ENCODE peak calls at places on chromosomes 7 and 10, in five cellular contexts. P, E, Q, G and S are unnamed samples.

GRCh38 chr10:50552308-50552707 is 71.4 kb downstream of the SGMS1 start:
- DNase-seq in G (no peak), P (no peak), Q (no peak), E (peak; percentile 44), S (peak; percentile 77)

GRCh38 chr10:77287647-77288120 is 349.9 kb downstream of the KCNMA1 start:
- DNase-seq in P (no peak), E (no peak), Q (no peak), G (no peak), S (peak; percentile 21)

GRCh38 chr7:920351-921070 is 34.0 kb downstream of the ADAP1 start:
- DNase-seq in Q (no peak), G (peak; percentile 44), E (peak; percentile 36), P (no peak), S (no peak)

GRCh38 chr10:63142136-63142535 is 9.0 kb downstream of the NRBF2 start:
- DNase-seq in P (no peak), E (no peak), G (no peak), Q (no peak), S (no peak)

GRCh38 chr7:26471676-26472075 is 180.0 kb downstream of the SNX10 start:
- DNase-seq in P (no peak), Q (no peak), G (no peak), E (no peak), S (no peak)

GRCh38 chr10:26911811-26912461 is 51.2 kb upstream of the ABI1 start:
- DNase-seq in G (no peak), Q (no peak), E (no peak), P (no peak), S (no peak)

GRCh38 chr10:76318171-76318570 is 886.7 kb downstream of the LRMDA start:
- DNase-seq in P (no peak), G (no peak), E (no peak), Q (no peak), S (no peak)

GRCh38 chr7:139543801-139544603 is 20.5 kb downstream of the CLEC2L start:
- DNase-seq in Q (no peak), P (peak; percentile 65), G (no peak), E (no peak), S (no peak)

GRCh38 chr10:79116363-79116762 is 47.6 kb downstream of the ZMIZ1 start:
- DNase-seq in Q (no peak), E (no peak), P (no peak), G (no peak), S (no peak)

GRCh38 chr7:138978541-138979184 is 2.5 kb downstream of the KIAA1549 start:
- DNase-seq in Q (no peak), G (no peak), P (no peak), E (peak; percentile 84), S (no peak)

GRCh38 chr7:2004841-2005351 is 227.8 kb downstream of the MAD1L1 start:
- DNase-seq in G (peak; percentile 43), Q (no peak), P (peak; percentile 22), E (no peak), S (no peak)

GRCh38 chr10:85918371-85918770 is 448.2 kb downstream of the GRID1 start:
- DNase-seq in Q (no peak), E (no peak), G (no peak), P (no peak), S (no peak)

GRCh38 chr7:335358-336148 is 45.6 kb downstream of the FOXL3 start:
- DNase-seq in P (no peak), E (no peak), Q (no peak), G (no peak), S (no peak)

GRCh38 chr7:56028942-56029630 is 22.2 kb downstream of the PSPH start:
- DNase-seq in Q (no peak), E (peak; percentile 20), G (no peak), P (no peak), S (peak; percentile 64)

GRCh38 chr10:131961777-131962450 is 19.8 kb downstream of the BNIP3 start:
- DNase-seq in P (no peak), G (no peak), E (no peak), Q (no peak), S (no peak)

GRCh38 chr10:100370561-100370975 is 23.5 kb downstream of the SCD start:
- DNase-seq in G (no peak), P (no peak), E (peak; percentile 89), Q (no peak), S (peak; percentile 78)

GRCh38 chr7:127792528-127793342 is 140.7 kb downstream of the SND1 start:
- DNase-seq in Q (peak; percentile 33), G (peak; percentile 89), E (peak; percentile 43), P (peak; percentile 84), S (no peak)

GRCh38 chr7:15515201-15515777 is 46.5 kb downstream of the AGMO start:
- DNase-seq in E (no peak), Q (no peak), G (no peak), P (no peak), S (peak; percentile 30)

GRCh38 chr7:41710838-41711237 is 7.9 kb upstream of the INHBA start:
- DNase-seq in G (no peak), Q (no peak), P (no peak), E (no peak), S (no peak)

GRCh38 chr7:50379082-50379481 is 71.1 kb downstream of the FIGNL1 start:
- DNase-seq in P (peak; percentile 90), E (peak; percentile 71), G (peak; percentile 62), Q (no peak), S (no peak)

GRCh38 chr10:26739087-26739631 is 41.7 kb downstream of the PDSS1 start:
- DNase-seq in G (no peak), Q (no peak), E (no peak), P (no peak), S (no peak)

GRCh38 chr10:121468726-121469125 is 129.5 kb downstream of the FGFR2 start:
- DNase-seq in G (no peak), Q (no peak), E (no peak), P (no peak), S (no peak)

GRCh38 chr7:47573758-47574472 is 8.0 kb downstream of the TNS3 start:
- DNase-seq in G (no peak), E (peak; percentile 80), P (no peak), Q (no peak), S (peak; percentile 95)

GRCh38 chr10:28984431-28984830 is 304.4 kb upstream of the LYZL1 start:
- DNase-seq in P (no peak), E (peak; percentile 35), G (no peak), Q (no peak), S (peak; percentile 84)

GRCh38 chr10:29437871-29438270 is 149.0 kb downstream of the LYZL1 start:
- DNase-seq in E (no peak), Q (no peak), G (no peak), P (no peak), S (no peak)

GRCh38 chr10:43138757-43139241 is 554 bp downstream of the CSGALNACT2 start:
- DNase-seq in P (no peak), G (no peak), E (peak; percentile 65), Q (no peak), S (peak; percentile 64)

GRCh38 chr7:80918909-80919721 is at the start of gene SEMA3C:
- DNase-seq in Q (peak; percentile 90), P (peak; percentile 91), E (peak; percentile 97), G (peak; percentile 87), S (peak; percentile 93)

GRCh38 chr7:100568176-100568935 is 5.3 kb downstream of the SAP25 start:
- DNase-seq in E (no peak), G (no peak), Q (no peak), P (peak; percentile 25), S (no peak)

GRCh38 chr7:46206474-46207060 is 285.5 kb upstream of the IGFBP3 start:
- DNase-seq in Q (no peak), G (no peak), E (no peak), P (no peak), S (no peak)

GRCh38 chr7:46202379-46202778 is 281.3 kb upstream of the IGFBP3 start:
- DNase-seq in P (no peak), E (no peak), Q (no peak), G (no peak), S (no peak)

GRCh38 chr7:46207931-46208634 is 287.0 kb upstream of the IGFBP3 start:
- DNase-seq in E (no peak), G (peak; percentile 1), Q (no peak), P (no peak), S (no peak)

GRCh38 chr7:46208635-46209525 is 287.8 kb upstream of the IGFBP3 start:
- DNase-seq in G (peak; percentile 37), E (no peak), P (no peak), Q (no peak), S (no peak)

DNA sequence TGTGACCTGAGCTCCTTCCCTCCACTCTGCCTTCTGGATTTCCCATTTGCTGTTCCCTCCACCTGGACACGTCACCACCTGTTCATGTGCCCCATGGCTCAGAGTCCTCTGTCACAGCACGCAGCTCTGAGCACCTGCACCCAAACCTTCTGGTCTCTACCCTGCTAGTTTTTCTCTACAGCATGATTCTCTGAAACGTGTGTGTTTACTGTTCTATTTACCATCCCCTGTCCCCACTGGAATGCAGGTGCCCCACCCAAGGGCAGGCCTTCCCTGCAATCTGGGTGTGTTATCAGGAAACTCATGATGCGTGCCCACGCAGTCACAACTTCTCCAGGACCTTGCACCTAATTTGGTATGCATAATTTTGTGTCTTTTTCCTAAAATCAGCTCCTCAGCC is 284.4 kb upstream of the IGFBP3 start:
- DNase-seq in E (no peak), P (no peak), Q (no peak), G (no peak), S (no peak)
- H2AK5ac ChIP-seq in E (no peak overlapping the region), P (no peak overlapping the region), Q (no peak overlapping the region), G (no peak overlapping the region), S (no peak overlapping the region)

GRCh38 chr10:98456688-98457482 is 10.2 kb upstream of the HPS1 start:
- DNase-seq in Q (no peak), P (no peak), E (no peak), G (no peak), S (no peak)
- H2BK12ac ChIP-seq in Q (no peak overlapping the region), P (no peak overlapping the region), E (no peak overlapping the region), G (no peak overlapping the region), S (no peak overlapping the region)

GRCh38 chr10:113053091-113053490 is 103.0 kb downstream of the TCF7L2 start:
- DNase-seq in G (no peak), P (peak; percentile 56), Q (no peak), E (no peak), S (no peak)

GRCh38 chr10:113053881-113054280 is 103.8 kb downstream of the TCF7L2 start:
- DNase-seq in P (peak; percentile 90), G (no peak), Q (no peak), E (no peak), S (peak; percentile 41)

GRCh38 chr10:113056030-113056429 is 106.0 kb downstream of the TCF7L2 start:
- DNase-seq in G (no peak), P (no peak), E (no peak), Q (no peak), S (peak; percentile 74)

GRCh38 chr10:113056468-113057021 is 106.5 kb downstream of the TCF7L2 start:
- DNase-seq in P (no peak), Q (no peak), G (no peak), E (no peak), S (peak; percentile 97)

DNA sequence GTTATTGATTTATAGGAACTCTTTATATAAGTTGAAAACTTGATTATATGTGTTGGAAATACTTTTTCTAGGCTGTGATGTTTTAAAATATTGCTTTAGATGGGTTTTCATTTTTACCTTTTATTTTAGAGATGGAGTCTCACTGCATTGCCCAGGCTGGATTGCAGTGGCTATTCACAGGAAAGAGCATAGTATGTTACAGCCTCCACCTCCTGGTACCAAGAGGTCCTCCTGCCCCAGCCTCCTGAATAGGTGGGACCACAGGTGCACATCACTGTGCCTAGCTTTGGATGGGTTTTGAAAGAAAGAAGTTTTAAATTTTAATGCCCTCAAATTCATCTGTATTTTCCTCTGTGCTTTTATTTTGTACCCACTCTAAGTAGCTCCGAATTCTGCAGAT is 105.4 kb downstream of the TCF7L2 start:
- DNase-seq in Q (no peak), E (no peak), P (no peak), G (no peak), S (no peak)
- H3K4me1 ChIP-seq in Q (peaks cover 51% of the 10 kb centered on the region), E (peaks cover 35% of the 10 kb centered on the region), P (peaks cover 37% of the 10 kb centered on the region), G (peaks cover 36% of the 10 kb centered on the region), S (peaks cover 29% of the 10 kb centered on the region)

GRCh38 chr10:93248583-93249227 is 175.0 kb downstream of the CYP26A1 start:
- DNase-seq in P (peak; percentile 32), G (no peak), Q (no peak), E (no peak), S (no peak)
- H2AK5ac ChIP-seq in P (no peak overlapping the region), G (no peak overlapping the region), Q (no peak overlapping the region), E (no peak overlapping the region), S (no peak overlapping the region)